ENCODE peak calls at places on chromosomes 3 and 15, in nine cellular contexts. G is mucosa of descending colon; D is pancreas; M is fibroblast of mammary gland; W is ovary; U is NCI-H2029; F is activated T-helper 1 cell treated with Interleukin-2 at 50 U/mL for 16 hours; X is stimulated activated CD4-positive, alpha-beta T cell treated with anti-CD3 and anti-CD28 coated beads, Interleukin-2, amount 100 ng/mL, for 24 hours; I is fibroblast of pulmonary artery. T is an unnamed sample.

GRCh38 chr3:32313169-32313568 is 74.7 kb downstream of the CMTM8 start:
- DNase-seq in G (no peak), D (no peak), M (no peak), W (no peak), U (no peak), F (no peak), X (no peak), I (no peak), T (no peak)

GRCh38 chr3:45929042-45929679 is 14.1 kb upstream of the CXCR6 start:
- DNase-seq in G (no peak), D (no peak), M (peak), W (no peak), U (peak), F (peak), X (peak), I (no peak), T (peak)

GRCh38 chr15:32849769-32850668 is 132.2 kb downstream of the GREM1 start:
- DNase-seq in G (no peak), D (no peak), M (peak), W (no peak), U (no peak), F (no peak), X (no peak), I (peak), T (no peak)

GRCh38 chr3:130892759-130893239 is 1.1 kb upstream of the ATP2C1 start:
- DNase-seq in G (no peak), D (no peak), M (peak), W (no peak), U (peak), F (peak), X (peak), I (peak), T (peak)

GRCh38 chr3:157491136-157491535 is 12.1 kb downstream of the VEPH1 start:
- DNase-seq in G (no peak), D (no peak), M (no peak), W (no peak), U (peak), F (no peak), X (no peak), I (no peak), T (no peak)

GRCh38 chr15:68433551-68433950 is 1.6 kb upstream of the ITGA11 start:
- DNase-seq in G (no peak), D (no peak), M (no peak), W (no peak), U (no peak), F (no peak), X (no peak), I (no peak), T (no peak)

GRCh38 chr3:192929146-192929545 is 11.5 kb upstream of the MB21D2 start:
- DNase-seq in G (no peak), D (no peak), M (no peak), W (no peak), U (peak), F (no peak), X (no peak), I (peak), T (no peak)

GRCh38 chr3:25784971-25785370 is 1.7 kb upstream of the NGLY1 start:
- DNase-seq in G (no peak), D (no peak), M (no peak), W (no peak), U (no peak), F (no peak), X (no peak), I (no peak), T (no peak)

GRCh38 chr3:127786358-127787070 is 35.8 kb downstream of the MGLL start:
- DNase-seq in G (peak), D (no peak), M (peak), W (peak), U (peak), F (no peak), X (no peak), I (no peak), T (no peak)

GRCh38 chr3:193884011-193884410 is 251.9 kb upstream of the HES1 start:
- DNase-seq in G (no peak), D (no peak), M (no peak), W (no peak), U (no peak), F (no peak), X (no peak), I (no peak), T (no peak)

GRCh38 chr3:36932979-36933378 is 11.9 kb downstream of the TRANK1 start:
- DNase-seq in G (no peak), D (no peak), M (no peak), W (no peak), U (no peak), F (no peak), X (no peak), I (peak), T (no peak)

GRCh38 chr15:60905587-60905986 is 323.5 kb downstream of the RORA start:
- DNase-seq in G (no peak), D (no peak), M (no peak), W (no peak), U (no peak), F (peak), X (no peak), I (no peak), T (no peak)

GRCh38 chr3:169026543-169027181 is 636.9 kb downstream of the MECOM start:
- DNase-seq in G (no peak), D (no peak), M (peak), W (no peak), U (no peak), F (no peak), X (no peak), I (peak), T (no peak)

GRCh38 chr3:186516645-186517044 is 27.5 kb downstream of the CRYGS start:
- DNase-seq in G (no peak), D (no peak), M (no peak), W (no peak), U (no peak), F (no peak), X (no peak), I (no peak), T (no peak)

GRCh38 chr3:195197764-195198423 is 73.1 kb downstream of the XXYLT1 start:
- DNase-seq in G (no peak), D (no peak), M (peak), W (no peak), U (no peak), F (no peak), X (no peak), I (peak), T (no peak)

GRCh38 chr3:42709621-42710020 is 7.0 kb upstream of the HHATL start:
- DNase-seq in G (no peak), D (no peak), M (no peak), W (no peak), U (no peak), F (no peak), X (no peak), I (no peak), T (no peak)

GRCh38 chr3:197750863-197751737 is 1.4 kb downstream of the FYTTD1 start:
- DNase-seq in G (peak), D (no peak), M (peak), W (peak), U (no peak), F (no peak), X (peak), I (peak), T (peak)

GRCh38 chr3:17459470-17459993 is 282.9 kb downstream of the TBC1D5 start:
- DNase-seq in G (no peak), D (no peak), M (no peak), W (no peak), U (no peak), F (no peak), X (no peak), I (no peak), T (no peak)

GRCh38 chr15:46277994-46278885 is 643.4 kb downstream of the SQOR start:
- DNase-seq in G (no peak), D (no peak), M (no peak), W (no peak), U (peak), F (no peak), X (no peak), I (no peak), T (no peak)

T was measured in activated naive CD8-positive, alpha-beta T cell treated with anti-CD3 and anti-CD28 coated beads for 36 hours.